ENCODE peak calls at places on chromosomes 7 and 10, in seven cellular contexts. F is heart left ventricle, I is uterus, Y is breast epithelium, H is adrenal gland, C is transverse colon, S is body of pancreas. X is an unnamed sample.

GRCh38 chr7:102841290-102841689 is 71.5 kb upstream of the LRRC17 start:
- DNase-seq in F (no peak), I (no peak), Y (no peak), H (peak; percentile 13), C (no peak), S (no peak), X (no peak)

GRCh38 chr10:123229927-123230630 is 75.9 kb downstream of the BUB3 start:
- DNase-seq in F (no peak), I (no peak), Y (no peak), H (no peak), C (no peak), S (no peak), X (no peak)

GRCh38 chr10:103888113-103888841 is 29.7 kb downstream of the STN1 start:
- DNase-seq in F (peak; percentile 69), I (peak; percentile 86), Y (peak; percentile 70), H (peak; percentile 78), C (peak; percentile 91), S (peak; percentile 92), X (peak; percentile 56)

GRCh38 chr7:139648941-139649425 is 125.5 kb downstream of the CLEC2L start:
- DNase-seq in F (no peak), I (peak; percentile 27), Y (no peak), H (peak; percentile 29), C (peak; percentile 64), S (peak; percentile 25), X (no peak)

GRCh38 chr7:44291733-44292395 is 33.5 kb downstream of the CAMK2B start:
- DNase-seq in F (peak; percentile 4), I (peak; percentile 2), Y (no peak), H (no peak), C (no peak), S (no peak), X (no peak)

GRCh38 chr7:44982535-44982923 is 3.7 kb upstream of the MYO1G start:
- DNase-seq in F (no peak), I (no peak), Y (no peak), H (no peak), C (no peak), S (no peak), X (no peak)

GRCh38 chr7:64625114-64626082 is 40.5 kb upstream of the ZNF107 start:
- DNase-seq in F (no peak), I (no peak), Y (no peak), H (no peak), C (no peak), S (no peak), X (peak; percentile 7)

GRCh38 chr10:132637477-132638129 is 100.0 kb downstream of the INPP5A start:
- DNase-seq in F (peak; percentile 13), I (peak; percentile 39), Y (no peak), H (peak; percentile 29), C (no peak), S (peak; percentile 13), X (peak; percentile 70)

GRCh38 chr10:107971973-107972372 is 807.5 kb upstream of the SORCS1 start:
- DNase-seq in F (no peak), I (no peak), Y (no peak), H (no peak), C (no peak), S (no peak), X (peak; percentile 2)

GRCh38 chr10:32266566-32266965 is 80.4 kb downstream of the EPC1 start:
- DNase-seq in F (no peak), I (no peak), Y (no peak), H (no peak), C (no peak), S (no peak), X (no peak)

GRCh38 chr7:77786741-77787140 is 11.5 kb downstream of the TMEM60 start:
- DNase-seq in F (no peak), I (no peak), Y (no peak), H (no peak), C (no peak), S (no peak), X (no peak)

GRCh38 chr7:44086627-44087026 is 4.3 kb upstream of the POLM start:
- DNase-seq in F (no peak), I (no peak), Y (no peak), H (no peak), C (no peak), S (no peak), X (no peak)

GRCh38 chr10:90614631-90615030 is 243.2 kb downstream of the HTR7 start:
- DNase-seq in F (no peak), I (no peak), Y (no peak), H (no peak), C (no peak), S (no peak), X (no peak)

GRCh38 chr10:124428207-124428777 is 9.6 kb upstream of the OAT start:
- DNase-seq in F (no peak), I (no peak), Y (no peak), H (no peak), C (no peak), S (no peak), X (no peak)

GRCh38 chr7:80941206-80941758 is 22.4 kb upstream of the SEMA3C start:
- DNase-seq in F (no peak), I (no peak), Y (no peak), H (no peak), C (no peak), S (no peak), X (no peak)

GRCh38 chr10:132707776-132708171 is 78.2 kb downstream of the NKX6-2 start:
- DNase-seq in F (peak; percentile 15), I (no peak), Y (no peak), H (no peak), C (no peak), S (no peak), X (no peak)

GRCh38 chr7:122310119-122311021 is 5.8 kb upstream of the FEZF1 start:
- DNase-seq in F (no peak), I (no peak), Y (no peak), H (peak; percentile 48), C (no peak), S (peak; percentile 33), X (no peak)

GRCh38 chr10:104784452-104784851 is 143.4 kb downstream of the SORCS3 start:
- DNase-seq in F (no peak), I (no peak), Y (no peak), H (no peak), C (no peak), S (no peak), X (no peak)

GRCh38 chr7:1938788-1939433 is 268.8 kb downstream of the ELFN1 start:
- DNase-seq in F (peak; percentile 27), I (no peak), Y (no peak), H (no peak), C (no peak), S (peak; percentile 5), X (no peak)

GRCh38 chr7:33764752-33765451 is 140.4 kb upstream of the BMPER start:
- DNase-seq in F (no peak), I (no peak), Y (no peak), H (peak; percentile 23), C (no peak), S (peak; percentile 14), X (peak; percentile 25)

GRCh38 chr10:77799352-77799751 is 127.2 kb downstream of the DLG5 start:
- DNase-seq in F (no peak), I (no peak), Y (no peak), H (no peak), C (no peak), S (no peak), X (no peak)

GRCh38 chr7:141074162-141074989 is 512 bp downstream of the TMEM178B start:
- DNase-seq in F (peak; percentile 26), I (no peak), Y (no peak), H (peak; percentile 18), C (no peak), S (peak; percentile 46), X (no peak)

GRCh38 chr7:1669486-1669951 is 558 bp upstream of the ELFN1 start:
- DNase-seq in F (no peak), I (peak; percentile 6), Y (no peak), H (no peak), C (no peak), S (peak; percentile 2), X (no peak)

GRCh38 chr7:116713918-116714317 is 41.9 kb downstream of the MET start:
- DNase-seq in F (no peak), I (no peak), Y (no peak), H (no peak), C (no peak), S (no peak), X (no peak)

GRCh38 chr10:100986952-100987684 is at the start of the genes MRPL43 and TWNK:
- DNase-seq in F (peak; percentile 89), I (peak; percentile 83), Y (peak; percentile 70), H (peak; percentile 87), C (peak; percentile 88), S (peak; percentile 87), X (peak; percentile 81)

GRCh38 chr10:103792547-103792946 is 62.8 kb downstream of the SH3PXD2A start:
- DNase-seq in F (no peak), I (no peak), Y (no peak), H (no peak), C (no peak), S (no peak), X (no peak)

GRCh38 chr7:117875566-117875965 is 2.3 kb upstream of the CTTNBP2 start:
- DNase-seq in F (peak; percentile 33), I (peak; percentile 22), Y (no peak), H (peak; percentile 24), C (no peak), S (peak; percentile 19), X (no peak)

GRCh38 chr10:14578060-14578952 is 196.4 kb downstream of the FAM107B start:
- DNase-seq in F (peak; percentile 37), I (no peak), Y (no peak), H (peak; percentile 67), C (no peak), S (peak; percentile 39), X (no peak)
- TF ChIP-seq POLR2A in F (no peak), I (no peak), Y (no peak), H (no peak), C (no peak), S (no peak), X (no peak)

GRCh38 chr7:76314042-76314721 is 11.7 kb downstream of the HSPB1 start:
- DNase-seq in F (peak; percentile 96), I (peak; percentile 97), Y (peak; percentile 94), H (peak; percentile 98), C (peak; percentile 98), S (peak; percentile 98), X (peak; percentile 93)
- TF ChIP-seq POLR2A in F (no peak), I (peak; percentile 27), Y (no peak), H (peak; percentile 54), C (no peak), S (no peak), X (no peak)

DNA sequence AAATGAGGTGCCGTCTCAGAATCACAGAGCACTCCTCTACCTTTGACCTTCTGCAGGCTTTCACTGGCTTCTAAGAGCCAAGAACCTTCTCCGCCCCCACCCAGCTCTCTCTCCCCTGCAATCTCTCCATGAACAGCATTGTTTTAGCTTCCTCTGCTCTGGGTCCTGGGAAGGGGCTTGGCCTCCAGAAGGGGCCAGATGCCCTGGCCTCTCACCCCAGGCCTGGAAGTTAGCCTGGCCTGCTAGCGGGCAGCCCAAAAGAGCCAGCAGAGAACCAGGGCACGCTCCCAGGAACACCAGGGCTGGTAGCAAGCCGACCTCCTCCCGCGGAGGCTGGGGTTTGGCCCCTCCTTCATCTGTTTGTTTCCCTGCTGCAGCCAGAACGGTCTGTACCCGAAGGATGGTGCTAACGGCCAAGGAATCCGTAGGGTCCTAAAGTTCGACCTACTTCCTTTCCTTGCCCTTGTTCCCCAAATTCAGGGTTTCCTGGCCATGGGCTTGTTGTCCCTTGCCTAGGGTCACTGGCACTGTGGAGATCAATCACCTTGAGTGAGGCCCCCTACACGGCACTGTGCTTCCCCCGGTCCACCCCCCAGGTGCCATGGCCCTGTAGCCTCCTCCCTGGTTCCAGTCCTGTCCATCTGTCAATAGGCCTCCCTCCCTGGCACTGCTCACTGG is 18.7 kb upstream of the DDIT4 start:
- DNase-seq in F (peak; percentile 94), I (peak; percentile 95), Y (peak; percentile 89), H (peak; percentile 94), C (peak; percentile 89), S (peak; percentile 95), X (peak; percentile 96)
- TF ChIP-seq POLR2A in F (no peak), I (peak; percentile 46), Y (peak; percentile 14), H (no peak), C (peak; percentile 74), S (no peak), X (no peak)

GRCh38 chr10:119138341-119139306 is 26.9 kb downstream of the SFXN4 start:
- DNase-seq in F (no peak), I (no peak), Y (no peak), H (no peak), C (no peak), S (no peak), X (no peak)
- TF ChIP-seq POLR2A in F (no peak), I (no peak), Y (no peak), H (no peak), C (no peak), S (no peak), X (no peak)